ENCODE peak calls at places on chromosomes 7 and 10, in five cellular contexts. One of them, this sample, is unnamed.

GRCh38 chr7:7719235-7719634 is 828 bp upstream of the RPA3 start:
- DNase-seq in MCF 10A: peak; percentile 96
- DNase-seq in stomach: no peak
- DNase-seq in GM23338: no peak
- DNase-seq in Panc1: peak; percentile 69
- DNase-seq in this sample: peak; percentile 93

GRCh38 chr10:8725343-8725742 is 670.9 kb downstream of the GATA3 start:
- DNase-seq in MCF 10A: no peak
- DNase-seq in stomach: no peak
- DNase-seq in GM23338: no peak
- DNase-seq in Panc1: no peak
- DNase-seq in this sample: no peak

GRCh38 chr7:159023216-159023615 is 121.5 kb downstream of the VIPR2 start:
- DNase-seq in MCF 10A: no peak
- DNase-seq in stomach: no peak
- DNase-seq in GM23338: no peak
- DNase-seq in Panc1: no peak
- DNase-seq in this sample: no peak

GRCh38 chr10:7304110-7304509 is 106.7 kb downstream of the SFMBT2 start:
- DNase-seq in MCF 10A: no peak
- DNase-seq in stomach: no peak
- DNase-seq in GM23338: no peak
- DNase-seq in Panc1: no peak
- DNase-seq in this sample: no peak

GRCh38 chr10:125886914-125887512 is 5.9 kb upstream of the DHX32 start:
- DNase-seq in MCF 10A: no peak
- DNase-seq in stomach: no peak
- DNase-seq in GM23338: no peak
- DNase-seq in Panc1: no peak
- DNase-seq in this sample: no peak

GRCh38 chr10:13527864-13528137 is 1.0 kb downstream of the BEND7 start:
- DNase-seq in MCF 10A: no peak
- DNase-seq in stomach: no peak
- DNase-seq in GM23338: no peak
- DNase-seq in Panc1: no peak
- DNase-seq in this sample: no peak

GRCh38 chr10:28532223-28532508 is 752 bp upstream of the WAC start:
- DNase-seq in MCF 10A: no peak
- DNase-seq in stomach: no peak
- DNase-seq in GM23338: peak; percentile 71
- DNase-seq in Panc1: no peak
- DNase-seq in this sample: peak; percentile 62

GRCh38 chr7:159070422-159071148 is 74.1 kb downstream of the VIPR2 start:
- DNase-seq in MCF 10A: peak; percentile 14
- DNase-seq in stomach: no peak
- DNase-seq in GM23338: no peak
- DNase-seq in Panc1: no peak
- DNase-seq in this sample: peak; percentile 22

GRCh38 chr10:1048732-1049424 is at the start of gene IDI1:
- DNase-seq in MCF 10A: peak; percentile 98
- DNase-seq in stomach: peak; percentile 98
- DNase-seq in GM23338: peak; percentile 99
- DNase-seq in Panc1: peak; percentile 78
- DNase-seq in this sample: peak; percentile 99

GRCh38 chr10:1050145-1050544 is 1.2 kb upstream of the IDI1 start:
- DNase-seq in MCF 10A: peak; percentile 30
- DNase-seq in stomach: no peak
- DNase-seq in GM23338: no peak
- DNase-seq in Panc1: no peak
- DNase-seq in this sample: peak; percentile 45

GRCh38 chr10:1048349-1048731 is 579 bp downstream of the IDI1 start:
- DNase-seq in MCF 10A: peak; percentile 17
- DNase-seq in stomach: no peak
- DNase-seq in GM23338: no peak
- DNase-seq in Panc1: no peak
- DNase-seq in this sample: peak; percentile 52

GRCh38 chr10:1049425-1049958 is 573 bp upstream of the IDI1 start:
- DNase-seq in MCF 10A: no peak
- DNase-seq in stomach: peak; percentile 42
- DNase-seq in GM23338: peak; percentile 47
- DNase-seq in Panc1: no peak
- DNase-seq in this sample: no peak

GRCh38 chr10:1050555-1050954 is 1.6 kb upstream of the IDI1 start:
- DNase-seq in MCF 10A: peak; percentile 71
- DNase-seq in stomach: no peak
- DNase-seq in GM23338: peak; percentile 68
- DNase-seq in Panc1: no peak
- DNase-seq in this sample: no peak
- TF ChIP-seq CTCF in MCF 10A: no peak
- TF ChIP-seq CTCF in stomach: no peak
- TF ChIP-seq CTCF in GM23338: no peak
- TF ChIP-seq CTCF in Panc1: no peak
- TF ChIP-seq CTCF in this sample: no peak

GRCh38 chr7:920351-921070 is 34.0 kb downstream of the ADAP1 start:
- DNase-seq in MCF 10A: no peak
- DNase-seq in stomach: peak; percentile 23
- DNase-seq in GM23338: no peak
- DNase-seq in Panc1: no peak
- DNase-seq in this sample: no peak
- TF ChIP-seq CTCF in MCF 10A: no peak
- TF ChIP-seq CTCF in stomach: no peak
- TF ChIP-seq CTCF in GM23338: no peak
- TF ChIP-seq CTCF in Panc1: no peak
- TF ChIP-seq CTCF in this sample: no peak

DNA sequence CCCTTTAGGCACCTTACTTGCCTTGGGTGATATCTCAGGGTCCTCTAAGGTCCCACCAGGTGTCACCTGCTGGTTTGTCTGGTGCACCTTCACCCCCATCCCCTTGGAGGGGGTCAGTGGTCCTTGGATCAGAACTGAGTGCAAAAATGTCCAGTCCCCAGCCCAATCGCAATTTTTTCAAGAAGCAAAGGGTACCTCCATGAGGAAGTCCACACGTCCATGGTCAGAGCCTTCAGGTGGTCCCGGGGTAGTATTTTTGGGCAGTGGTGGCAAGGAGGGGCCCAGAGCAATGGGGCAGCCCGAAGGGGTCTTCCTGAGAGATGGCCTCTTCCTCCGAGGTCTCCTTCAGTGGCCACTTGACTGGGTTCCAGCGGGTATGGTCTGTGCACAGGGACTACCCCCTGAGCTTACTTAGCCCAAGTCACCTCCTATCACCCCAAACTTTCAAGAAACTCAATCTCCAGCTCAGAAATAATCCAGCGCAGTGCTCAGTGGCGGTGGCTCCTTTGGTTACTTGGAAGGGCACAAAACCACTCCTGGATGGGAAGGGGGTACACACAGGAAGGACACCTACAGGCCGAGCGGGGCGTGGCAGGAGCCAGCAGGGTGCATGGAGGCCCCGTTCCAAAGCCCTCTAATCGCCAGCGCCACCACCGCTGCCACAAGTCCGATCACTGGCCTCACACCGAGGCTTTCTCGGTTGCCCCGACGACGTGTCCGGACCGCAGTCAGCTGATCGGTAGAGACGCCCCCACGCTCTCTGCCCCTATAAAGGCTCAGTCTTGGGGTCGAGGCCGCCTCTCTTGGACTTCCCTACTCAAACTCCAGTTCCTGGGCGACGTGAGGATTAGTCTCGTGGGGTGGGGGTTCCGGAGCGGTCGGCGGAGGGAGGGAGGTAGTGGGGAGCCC is 4.5 kb downstream of the SAP25 start:
- DNase-seq in MCF 10A: peak; percentile 43
- DNase-seq in stomach: peak; percentile 66
- DNase-seq in GM23338: peak; percentile 96
- DNase-seq in Panc1: no peak
- DNase-seq in this sample: peak; percentile 53
- TF ChIP-seq CTCF in MCF 10A: no peak
- TF ChIP-seq CTCF in stomach: no peak
- TF ChIP-seq CTCF in GM23338: peak; percentile 55
- TF ChIP-seq CTCF in Panc1: peak; percentile 74
- TF ChIP-seq CTCF in this sample: peak; percentile 34

GRCh38 chr7:3480197-3480596 is 179.1 kb downstream of the SDK1 start:
- DNase-seq in MCF 10A: no peak
- DNase-seq in stomach: no peak
- DNase-seq in GM23338: no peak
- DNase-seq in Panc1: no peak
- DNase-seq in this sample: no peak

GRCh38 chr7:3481435-3481834 is 180.4 kb downstream of the SDK1 start:
- DNase-seq in MCF 10A: no peak
- DNase-seq in stomach: no peak
- DNase-seq in GM23338: no peak
- DNase-seq in Panc1: no peak
- DNase-seq in this sample: no peak

DNA sequence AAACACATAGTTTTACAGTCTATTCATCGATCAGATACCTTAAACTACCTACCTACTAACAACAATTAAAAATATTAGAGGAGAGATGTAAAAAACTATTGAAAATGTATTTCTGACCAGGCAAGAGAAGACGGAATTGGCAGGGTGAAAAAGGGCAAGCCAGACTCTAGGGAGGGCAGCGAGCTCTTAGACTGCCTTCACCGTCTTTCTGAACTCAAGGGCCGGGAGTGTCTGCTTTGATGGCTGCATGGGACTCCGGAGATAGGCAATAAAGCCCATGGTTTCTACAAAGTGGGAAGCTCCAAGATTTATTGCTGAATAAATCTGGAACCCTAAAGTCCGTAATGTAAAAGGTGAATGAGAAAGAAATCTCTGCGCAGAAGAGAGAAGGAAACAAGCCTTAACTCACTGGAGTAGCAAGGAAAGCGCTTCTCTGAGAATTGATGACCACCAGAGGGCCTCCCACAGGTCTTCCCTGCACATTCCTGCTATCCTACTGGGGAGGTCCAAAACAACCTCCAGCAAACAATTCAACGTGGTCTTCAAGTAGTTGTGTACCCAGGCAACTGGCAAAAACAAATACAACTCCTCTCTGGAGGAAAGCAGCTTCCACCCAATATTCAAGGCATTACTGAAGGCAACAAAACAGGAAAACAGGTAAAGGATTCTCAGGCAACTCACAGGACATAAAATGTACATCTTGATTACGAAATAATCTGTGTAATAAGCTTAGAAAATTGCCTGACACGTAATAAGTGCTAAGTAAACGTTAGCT is 181.3 kb downstream of the SDK1 start:
- DNase-seq in MCF 10A: peak; percentile 64
- DNase-seq in stomach: no peak
- DNase-seq in GM23338: peak; percentile 91
- DNase-seq in Panc1: peak; percentile 70
- DNase-seq in this sample: peak; percentile 78
- TF ChIP-seq CTCF in MCF 10A: peak; percentile 47
- TF ChIP-seq CTCF in stomach: no peak
- TF ChIP-seq CTCF in GM23338: peak; percentile 76
- TF ChIP-seq CTCF in Panc1: peak; percentile 92
- TF ChIP-seq CTCF in this sample: peak; percentile 74

GRCh38 chr7:99365318-99366141 is 9.0 kb upstream of the ARPC1B start:
- DNase-seq in MCF 10A: peak; percentile 59
- DNase-seq in stomach: peak; percentile 74
- DNase-seq in GM23338: peak; percentile 66
- DNase-seq in Panc1: no peak
- DNase-seq in this sample: no peak
- TF ChIP-seq CTCF in MCF 10A: peak; percentile 62
- TF ChIP-seq CTCF in stomach: no peak
- TF ChIP-seq CTCF in GM23338: peak; percentile 75
- TF ChIP-seq CTCF in Panc1: no peak
- TF ChIP-seq CTCF in this sample: peak; percentile 53

GRCh38 chr7:39609084-39609461 is 14.3 kb upstream of the RALA start:
- DNase-seq in MCF 10A: no peak
- DNase-seq in stomach: no peak
- DNase-seq in GM23338: no peak
- DNase-seq in Panc1: no peak
- DNase-seq in this sample: peak; percentile 89

GRCh38 chr7:39607865-39608264 is 15.5 kb upstream of the RALA start:
- DNase-seq in MCF 10A: no peak
- DNase-seq in stomach: no peak
- DNase-seq in GM23338: no peak
- DNase-seq in Panc1: no peak
- DNase-seq in this sample: no peak

GRCh38 chr7:39606941-39607340 is 16.4 kb upstream of the RALA start:
- DNase-seq in MCF 10A: no peak
- DNase-seq in stomach: no peak
- DNase-seq in GM23338: no peak
- DNase-seq in Panc1: no peak
- DNase-seq in this sample: no peak

GRCh38 chr7:39608278-39608677 is 15.1 kb upstream of the RALA start:
- DNase-seq in MCF 10A: no peak
- DNase-seq in stomach: no peak
- DNase-seq in GM23338: peak; percentile 9
- DNase-seq in Panc1: no peak
- DNase-seq in this sample: no peak

DNA sequence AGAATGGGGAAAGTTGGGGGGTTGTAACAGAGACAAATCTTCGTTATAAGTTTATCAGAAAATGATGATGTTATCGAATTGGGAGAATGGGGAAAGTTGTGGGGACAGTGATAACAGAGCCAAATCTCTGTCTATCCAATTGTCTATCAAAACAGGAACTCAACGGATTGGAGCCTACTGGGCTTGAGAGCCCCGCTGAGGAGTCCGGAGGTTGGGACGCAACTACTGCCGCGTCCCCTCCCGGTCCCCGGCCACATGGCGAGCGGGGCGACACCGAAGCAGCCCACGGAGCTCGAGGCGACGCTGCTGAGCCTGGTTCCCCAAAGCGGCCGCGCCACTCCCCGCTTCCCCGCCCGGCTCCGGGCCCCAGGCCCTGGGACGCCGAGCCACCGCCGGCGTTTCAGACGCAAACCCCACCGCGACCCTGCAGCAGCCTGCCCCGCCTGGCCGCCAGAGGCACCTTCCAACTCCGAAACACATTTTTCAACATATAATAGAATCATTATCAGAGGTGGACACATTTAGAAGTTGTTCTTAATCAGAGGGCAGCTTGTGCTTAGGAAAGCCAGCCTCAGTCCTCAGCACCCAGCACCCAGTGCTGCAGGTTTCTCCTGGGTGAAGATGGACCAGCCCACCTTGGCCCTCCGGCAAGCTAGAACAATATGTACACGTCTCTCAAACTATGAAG is 13.8 kb upstream of the RALA start:
- DNase-seq in MCF 10A: no peak
- DNase-seq in stomach: no peak
- DNase-seq in GM23338: peak; percentile 76
- DNase-seq in Panc1: no peak
- DNase-seq in this sample: no peak
- TF ChIP-seq CTCF in MCF 10A: no peak
- TF ChIP-seq CTCF in stomach: no peak
- TF ChIP-seq CTCF in GM23338: peak; percentile 45
- TF ChIP-seq CTCF in Panc1: no peak
- TF ChIP-seq CTCF in this sample: peak; percentile 13

GRCh38 chr10:76033457-76034196 is 602.2 kb downstream of the LRMDA start:
- DNase-seq in MCF 10A: no peak
- DNase-seq in stomach: peak; percentile 61
- DNase-seq in GM23338: peak; percentile 50
- DNase-seq in Panc1: no peak
- DNase-seq in this sample: no peak
- TF ChIP-seq CTCF in MCF 10A: no peak
- TF ChIP-seq CTCF in stomach: no peak
- TF ChIP-seq CTCF in GM23338: peak; percentile 19
- TF ChIP-seq CTCF in Panc1: no peak
- TF ChIP-seq CTCF in this sample: no peak

GRCh38 chr10:118106426-118106825 is 59.7 kb upstream of the RAB11FIP2 start:
- DNase-seq in MCF 10A: peak; percentile 49
- DNase-seq in stomach: no peak
- DNase-seq in GM23338: peak; percentile 60
- DNase-seq in Panc1: no peak
- DNase-seq in this sample: peak; percentile 55
- TF ChIP-seq CTCF in MCF 10A: no peak
- TF ChIP-seq CTCF in stomach: no peak
- TF ChIP-seq CTCF in GM23338: peak; percentile 56
- TF ChIP-seq CTCF in Panc1: peak; percentile 66
- TF ChIP-seq CTCF in this sample: peak; percentile 57

This sample was measured in fibroblast of pulmonary artery.